ENCODE peak calls at places on chromosomes 7 and 10, in seven cellular contexts. Y, N, K, E, V, X and U are unnamed samples.

GRCh38 chr10:13847201-13847631 is 260.5 kb downstream of the PRPF18 start:
- DNase-seq in N (no peak), E (no peak), V (no peak), X (peak; percentile 12), Y (no peak), K (no peak), U (no peak)

GRCh38 chr7:137399827-137400823 is 56.6 kb upstream of the PTN start:
- DNase-seq in V (no peak), K (peak; percentile 61), E (no peak), X (no peak), Y (no peak), N (no peak), U (no peak)

GRCh38 chr10:26448706-26449435 is 10.7 kb downstream of the APBB1IP start:
- DNase-seq in N (no peak), E (no peak), X (no peak), Y (peak; percentile 70), K (no peak), V (no peak), U (no peak)

GRCh38 chr10:24938525-24938924 is 13.9 kb downstream of the PRTFDC1 start:
- DNase-seq in K (no peak), Y (no peak), N (no peak), V (no peak), X (no peak), E (no peak), U (no peak)

GRCh38 chr7:28738384-28738783 is 219.7 kb downstream of the TRIL start:
- DNase-seq in V (peak; percentile 28), E (no peak), K (no peak), Y (no peak), N (no peak), X (no peak), U (no peak)

GRCh38 chr10:104122273-104123107 is 519 bp downstream of the SFR1 start:
- DNase-seq in N (no peak), V (no peak), E (no peak), X (no peak), Y (no peak), K (no peak), U (no peak)

GRCh38 chr7:70557281-70557680 is 574.7 kb upstream of the GALNT17 start:
- DNase-seq in Y (no peak), E (no peak), K (peak; percentile 20), N (no peak), V (no peak), X (no peak), U (no peak)

GRCh38 chr10:28839600-28840007 is 162.3 kb downstream of the BAMBI start:
- DNase-seq in X (no peak), Y (no peak), V (peak; percentile 30), N (no peak), K (no peak), E (peak; percentile 17), U (peak; percentile 89)